ENCODE peak calls at places on chromosomes 16 and 17, in ten cellular contexts. W is effector CD4-positive, alpha-beta T cell; N is C1 segment of cervical spinal cord; C is stimulated activated CD8-positive, alpha-beta memory T cell treated with anti-CD3 and anti-CD28 coated beads, Interleukin-12 subunit alpha, Interleukin-12 subunit beta, amount 100 ng/mL, for 1 hour; B is fibroblast of the aortic adventitia; T is adrenal gland; E is M059J; K is GDM1; F is Right ventricle myocardium superior; S is PC-9. Z is an unnamed sample.

GRCh38 chr17:67717192-67717623 is 528 bp upstream of the NOL11 start:
- DNase-seq in W (no peak), N (peak), C (no peak), B (no peak), T (no peak), E (no peak), K (no peak), F (no peak), S (no peak), Z (no peak)

GRCh38 chr17:3796822-3797170 is 4.2 kb downstream of the ITGAE start:
- DNase-seq in W (no peak), N (no peak), C (peak), B (no peak), T (no peak), E (no peak), K (no peak), F (no peak), S (no peak), Z (peak)

GRCh38 chr16:3656491-3657468 is 2.3 kb downstream of the DNASE1 start:
- DNase-seq in W (no peak), N (no peak), C (peak), B (no peak), T (peak), E (peak), K (no peak), F (peak), S (peak), Z (peak)

GRCh38 chr16:23640669-23640958 is 496 bp downstream of the PALB2 start:
- DNase-seq in W (no peak), N (no peak), C (no peak), B (peak), T (no peak), E (peak), K (no peak), F (no peak), S (no peak), Z (peak)

GRCh38 chr16:30018731-30019158 is 4.3 kb upstream of the C16orf92 start:
- DNase-seq in W (no peak), N (no peak), C (no peak), B (no peak), T (no peak), E (no peak), K (no peak), F (no peak), S (no peak), Z (no peak)

GRCh38 chr17:71363661-71364060 is 757.2 kb upstream of the SOX9 start:
- DNase-seq in W (no peak), N (no peak), C (no peak), B (no peak), T (no peak), E (no peak), K (no peak), F (no peak), S (no peak), Z (no peak)

GRCh38 chr17:80477647-80478478 is 1.5 kb upstream of the NPTX1 start:
- DNase-seq in W (no peak), N (no peak), C (no peak), B (peak), T (peak), E (no peak), K (no peak), F (no peak), S (no peak), Z (peak)

GRCh38 chr16:11410382-11411058 is 65.3 kb downstream of the RMI2 start:
- DNase-seq in W (no peak), N (no peak), C (no peak), B (no peak), T (peak), E (peak), K (peak), F (peak), S (no peak), Z (no peak)

GRCh38 chr17:39602533-39603303 is 5.0 kb downstream of the NEUROD2 start:
- DNase-seq in W (no peak), N (no peak), C (no peak), B (no peak), T (no peak), E (no peak), K (no peak), F (no peak), S (no peak), Z (no peak)

GRCh38 chr16:15970202-15970601 is 20.8 kb downstream of the ABCC1 start:
- DNase-seq in W (no peak), N (no peak), C (no peak), B (no peak), T (no peak), E (peak), K (no peak), F (no peak), S (no peak), Z (no peak)

GRCh38 chr17:66949501-66949900 is 15.0 kb upstream of the CACNG4 start:
- DNase-seq in W (no peak), N (no peak), C (no peak), B (peak), T (no peak), E (peak), K (no peak), F (no peak), S (no peak), Z (no peak)

GRCh38 chr17:82793974-82794620 is 42.2 kb downstream of the TBCD start:
- DNase-seq in W (no peak), N (no peak), C (no peak), B (peak), T (no peak), E (no peak), K (no peak), F (no peak), S (no peak), Z (no peak)

GRCh38 chr16:86680137-86680536 is 101.8 kb downstream of the FOXL1 start:
- DNase-seq in W (no peak), N (no peak), C (no peak), B (peak), T (no peak), E (peak), K (no peak), F (no peak), S (no peak), Z (no peak)

GRCh38 chr16:53549970-53550406 is 47.0 kb upstream of the AKTIP start:
- DNase-seq in W (peak), N (peak), C (peak), B (peak), T (peak), E (peak), K (peak), F (no peak), S (peak), Z (peak)

GRCh38 chr16:20073203-20074088 is at the start of gene GPR139:
- DNase-seq in W (no peak), N (no peak), C (no peak), B (no peak), T (no peak), E (no peak), K (no peak), F (no peak), S (no peak), Z (no peak)

GRCh38 chr17:7177210-7177953 is 1.8 kb downstream of the ASGR1 start:
- DNase-seq in W (peak), N (peak), C (peak), B (peak), T (peak), E (peak), K (peak), F (peak), S (peak), Z (peak)

GRCh38 chr17:10114931-10115535 is 83.4 kb downstream of the GAS7 start:
- DNase-seq in W (peak), N (peak), C (peak), B (peak), T (peak), E (peak), K (peak), F (peak), S (no peak), Z (peak)

GRCh38 chr17:7046127-7046724 is 2.3 kb upstream of the SLC16A11 start:
- DNase-seq in W (peak), N (no peak), C (no peak), B (no peak), T (peak), E (no peak), K (no peak), F (no peak), S (peak), Z (peak)

GRCh38 chr16:78503501-78504110 is 404.2 kb downstream of the WWOX start:
- DNase-seq in W (peak), N (no peak), C (peak), B (peak), T (peak), E (peak), K (no peak), F (no peak), S (peak), Z (peak)

GRCh38 chr16:56911771-56912541 is 20.0 kb upstream of the HERPUD1 start:
- DNase-seq in W (no peak), N (peak), C (no peak), B (peak), T (peak), E (peak), K (no peak), F (peak), S (no peak), Z (no peak)

GRCh38 chr17:74212913-74213791 is at the start of gene TTYH2:
- DNase-seq in W (peak), N (peak), C (peak), B (peak), T (peak), E (peak), K (peak), F (peak), S (peak), Z (peak)

GRCh38 chr17:65099941-65100315 is 37.2 kb upstream of the RGS9 start:
- DNase-seq in W (peak), N (no peak), C (peak), B (peak), T (peak), E (peak), K (no peak), F (peak), S (peak), Z (peak)